ENCODE peak calls at places on chromosomes 6 and 20, in nine cellular contexts. S is ovary; Y is activated B cell treated with CpG ODN at 0.5 μM for 24 hours; E is CD8-positive, alpha-beta T cell; D is A549; X is IMR-90; B is stomach; H is nephron progenitor cell; R is heart right ventricle. Z is an unnamed sample.

GRCh38 chr6:19472168-19472567 is 365.0 kb upstream of the ID4 start:
- DNase-seq in S (no peak), Y (no peak), E (no peak), D (peak), X (peak), B (no peak), H (no peak), R (no peak), Z (no peak)

GRCh38 chr6:1057490-1058135 is 254.3 kb upstream of the FOXQ1 start:
- DNase-seq in S (no peak), Y (no peak), E (no peak), D (no peak), X (no peak), B (no peak), H (no peak), R (no peak), Z (no peak)

GRCh38 chr6:149963462-149964242 is at the start of gene ULBP1:
- DNase-seq in S (peak), Y (peak), E (peak), D (peak), X (peak), B (peak), H (peak), R (peak), Z (peak)

GRCh38 chr6:157706883-157707282 is 116.2 kb upstream of the SNX9 start:
- DNase-seq in S (no peak), Y (no peak), E (no peak), D (no peak), X (no peak), B (no peak), H (no peak), R (no peak), Z (no peak)

GRCh38 chr6:31922942-31923341 is 4.6 kb upstream of the C2 start:
- DNase-seq in S (no peak), Y (no peak), E (no peak), D (no peak), X (no peak), B (peak), H (no peak), R (no peak), Z (no peak)

GRCh38 chr6:82413868-82414267 is 50.3 kb downstream of the TPBG start:
- DNase-seq in S (no peak), Y (no peak), E (no peak), D (no peak), X (no peak), B (no peak), H (no peak), R (no peak), Z (no peak)

GRCh38 chr6:36642913-36643817 is 35.3 kb upstream of the CDKN1A start:
- DNase-seq in S (peak), Y (no peak), E (no peak), D (peak), X (peak), B (peak), H (no peak), R (peak), Z (no peak)

GRCh38 chr6:30876039-30876730 is 8.1 kb upstream of the DDR1 start:
- DNase-seq in S (peak), Y (no peak), E (no peak), D (no peak), X (peak), B (no peak), H (no peak), R (no peak), Z (no peak)

GRCh38 chr20:62815066-62815991 is 1.5 kb upstream of the COL9A3 start:
- DNase-seq in S (no peak), Y (no peak), E (no peak), D (no peak), X (peak), B (no peak), H (peak), R (no peak), Z (no peak)

GRCh38 chr6:53682654-53683053 is 17.1 kb upstream of the KLHL31 start:
- DNase-seq in S (no peak), Y (no peak), E (no peak), D (no peak), X (no peak), B (no peak), H (no peak), R (no peak), Z (no peak)

GRCh38 chr20:50561379-50562078 is 51.3 kb downstream of the PTPN1 start:
- DNase-seq in S (peak), Y (no peak), E (no peak), D (peak), X (peak), B (no peak), H (no peak), R (no peak), Z (no peak)

GRCh38 chr6:166906376-166907044 is 49.8 kb downstream of the RNASET2 start:
- DNase-seq in S (no peak), Y (no peak), E (no peak), D (no peak), X (no peak), B (no peak), H (no peak), R (no peak), Z (no peak)

GRCh38 chr20:18657575-18657974 is 69.7 kb downstream of the DTD1 start:
- DNase-seq in S (no peak), Y (no peak), E (no peak), D (no peak), X (peak), B (no peak), H (no peak), R (no peak), Z (no peak)

GRCh38 chr6:52326540-52327364 is 35.2 kb upstream of the PAQR8 start:
- DNase-seq in S (no peak), Y (no peak), E (no peak), D (no peak), X (no peak), B (no peak), H (no peak), R (no peak), Z (no peak)

GRCh38 chr6:101666256-101666655 is 272.7 kb downstream of the GRIK2 start:
- DNase-seq in S (no peak), Y (no peak), E (no peak), D (peak), X (peak), B (peak), H (no peak), R (no peak), Z (no peak)

GRCh38 chr6:148771896-148772554 is 25.2 kb downstream of the UST start:
- DNase-seq in S (no peak), Y (no peak), E (no peak), D (no peak), X (no peak), B (no peak), H (no peak), R (no peak), Z (no peak)

GRCh38 chr20:20761302-20761701 is 48.9 kb upstream of the RALGAPA2 start:
- DNase-seq in S (no peak), Y (no peak), E (no peak), D (no peak), X (no peak), B (no peak), H (no peak), R (no peak), Z (peak)

GRCh38 chr6:111566873-111567517 is 38.7 kb downstream of the TRAF3IP2 start:
- DNase-seq in S (no peak), Y (no peak), E (no peak), D (no peak), X (no peak), B (no peak), H (peak), R (peak), Z (peak)

GRCh38 chr20:19628570-19629134 is 129.4 kb upstream of the RIN2 start:
- DNase-seq in S (no peak), Y (no peak), E (no peak), D (peak), X (peak), B (peak), H (peak), R (peak), Z (peak)

GRCh38 chr6:150783818-150784217 is 81.7 kb upstream of the MTHFD1L start:
- DNase-seq in S (no peak), Y (no peak), E (no peak), D (no peak), X (peak), B (no peak), H (no peak), R (no peak), Z (no peak)

GRCh38 chr20:676315-676937 is 824 bp upstream of the SCRT2 start:
- DNase-seq in S (no peak), Y (no peak), E (no peak), D (no peak), X (no peak), B (no peak), H (peak), R (peak), Z (no peak)

GRCh38 chr6:72624557-72625160 is 2.8 kb downstream of the KCNQ5 start:
- DNase-seq in S (no peak), Y (no peak), E (no peak), D (peak), X (peak), B (no peak), H (peak), R (no peak), Z (no peak)

GRCh38 chr20:50020283-50020682 is 37.5 kb downstream of the SNAI1 start:
- DNase-seq in S (no peak), Y (no peak), E (no peak), D (peak), X (peak), B (no peak), H (no peak), R (no peak), Z (no peak)

GRCh38 chr20:48155231-48155630 is 369.9 kb upstream of the SULF2 start:
- DNase-seq in S (peak), Y (no peak), E (no peak), D (no peak), X (no peak), B (no peak), H (no peak), R (no peak), Z (no peak)

GRCh38 chr6:139653136-139653535 is 278.7 kb upstream of the CITED2 start:
- DNase-seq in S (no peak), Y (no peak), E (no peak), D (no peak), X (no peak), B (no peak), H (peak), R (no peak), Z (no peak)

GRCh38 chr20:21048841-21049273 is 57.3 kb downstream of the LINC00237 start:
- DNase-seq in S (no peak), Y (peak), E (peak), D (peak), X (no peak), B (peak), H (peak), R (no peak), Z (peak)

GRCh38 chr6:136111831-136112230 is 138.3 kb downstream of the MTFR2 start:
- DNase-seq in S (no peak), Y (no peak), E (no peak), D (no peak), X (no peak), B (no peak), H (no peak), R (no peak), Z (no peak)

GRCh38 chr6:156183678-156184077 is 593.5 kb upstream of the ARID1B start:
- DNase-seq in S (no peak), Y (no peak), E (no peak), D (no peak), X (no peak), B (no peak), H (no peak), R (no peak), Z (no peak)

GRCh38 chr6:13398421-13398994 is 70.2 kb upstream of the TBC1D7 start:
- DNase-seq in S (no peak), Y (no peak), E (no peak), D (no peak), X (no peak), B (no peak), H (peak), R (no peak), Z (no peak)

GRCh38 chr20:5835870-5836269 is 85.7 kb downstream of the SHLD1 start:
- DNase-seq in S (no peak), Y (no peak), E (no peak), D (no peak), X (peak), B (no peak), H (no peak), R (no peak), Z (no peak)

GRCh38 chr6:44497807-44498206 is 110.3 kb downstream of the CDC5L start:
- DNase-seq in S (no peak), Y (no peak), E (no peak), D (no peak), X (no peak), B (no peak), H (no peak), R (no peak), Z (no peak)

GRCh38 chr6:20266851-20267608 is 54.8 kb upstream of the MBOAT1 start:
- DNase-seq in S (no peak), Y (no peak), E (no peak), D (no peak), X (no peak), B (no peak), H (no peak), R (no peak), Z (no peak)

GRCh38 chr20:14959506-14960493 is 622.4 kb upstream of the FLRT3 start:
- DNase-seq in S (no peak), Y (no peak), E (no peak), D (peak), X (no peak), B (no peak), H (no peak), R (no peak), Z (no peak)
- TF ChIP-seq CTCF in S (no peak), Y (no peak), E (no peak), D (no peak), X (no peak), B (no peak), H (no peak), R (no peak), Z (no peak)

DNA sequence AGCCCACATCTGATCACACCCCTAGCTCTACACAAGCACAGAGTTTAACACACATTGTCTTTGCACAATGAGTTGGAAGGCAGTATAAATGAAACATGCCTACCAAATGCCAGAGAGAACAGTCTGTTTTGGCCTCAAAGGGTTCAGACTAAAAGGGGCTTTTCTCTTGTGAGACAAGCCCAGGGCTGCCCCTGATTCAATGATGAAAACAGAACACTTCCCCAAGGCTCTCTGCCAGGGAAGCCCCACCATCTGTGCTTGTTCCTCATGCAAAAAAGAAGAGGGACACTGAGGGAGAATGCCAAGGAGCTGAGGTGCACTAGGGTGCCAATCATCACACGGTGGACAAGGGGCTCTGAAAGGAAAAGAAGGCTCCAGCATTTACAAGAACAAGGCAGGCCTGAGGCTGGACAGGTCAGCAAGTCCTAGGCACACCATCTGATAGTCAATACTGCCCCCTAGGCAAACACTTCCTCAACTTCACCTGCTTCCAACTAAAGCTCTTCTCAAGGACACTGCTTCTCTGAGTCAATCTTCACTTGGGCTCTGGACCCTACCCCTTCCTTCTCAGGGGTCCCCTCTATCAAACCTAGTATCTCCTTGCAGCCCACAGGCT is 37.5 kb upstream of the SLC4A11 start:
- DNase-seq in S (no peak), Y (no peak), E (no peak), D (peak), X (peak), B (no peak), H (no peak), R (no peak), Z (peak)
- TF ChIP-seq CTCF in S (no peak), Y (no peak), E (no peak), D (peak), X (peak), B (no peak), H (peak), R (peak), Z (no peak)

GRCh38 chr6:96537726-96538125 is 16.1 kb downstream of the UFL1 start:
- DNase-seq in S (no peak), Y (no peak), E (no peak), D (no peak), X (no peak), B (no peak), H (no peak), R (no peak), Z (no peak)

GRCh38 chr6:96545882-96546281 is 17.0 kb upstream of the FHL5 start:
- DNase-seq in S (no peak), Y (no peak), E (no peak), D (no peak), X (no peak), B (no peak), H (no peak), R (no peak), Z (no peak)

GRCh38 chr6:96547654-96548053 is 15.3 kb upstream of the FHL5 start:
- DNase-seq in S (no peak), Y (no peak), E (no peak), D (no peak), X (no peak), B (no peak), H (no peak), R (no peak), Z (no peak)

GRCh38 chr6:96542702-96543101 is 20.2 kb upstream of the FHL5 start:
- DNase-seq in S (no peak), Y (no peak), E (no peak), D (peak), X (no peak), B (no peak), H (no peak), R (no peak), Z (no peak)
- TF ChIP-seq CTCF in S (no peak), Y (no peak), E (peak), D (peak), X (peak), B (no peak), H (peak), R (peak), Z (no peak)

GRCh38 chr6:121817141-121817540 is 381.7 kb downstream of the GJA1 start:
- DNase-seq in S (no peak), Y (no peak), E (no peak), D (peak), X (peak), B (no peak), H (no peak), R (no peak), Z (no peak)
- TF ChIP-seq CTCF in S (no peak), Y (no peak), E (no peak), D (no peak), X (no peak), B (no peak), H (no peak), R (no peak), Z (no peak)

GRCh38 chr20:3405139-3405538 is 2.3 kb downstream of the DNAAF9 start:
- DNase-seq in S (no peak), Y (no peak), E (no peak), D (no peak), X (no peak), B (no peak), H (no peak), R (no peak), Z (no peak)

GRCh38 chr20:3405696-3406358 is 1.6 kb downstream of the DNAAF9 start:
- DNase-seq in S (no peak), Y (no peak), E (no peak), D (no peak), X (no peak), B (no peak), H (no peak), R (no peak), Z (no peak)

GRCh38 chr20:3407426-3408250 is at the start of gene DNAAF9:
- DNase-seq in S (peak), Y (peak), E (peak), D (peak), X (peak), B (peak), H (peak), R (peak), Z (peak)

GRCh38 chr20:3408251-3408637 is 775 bp upstream of the DNAAF9 start:
- DNase-seq in S (no peak), Y (no peak), E (no peak), D (no peak), X (no peak), B (no peak), H (no peak), R (no peak), Z (no peak)

GRCh38 chr20:3406481-3407425 is 716 bp downstream of the DNAAF9 start:
- DNase-seq in S (peak), Y (peak), E (peak), D (no peak), X (peak), B (peak), H (peak), R (peak), Z (peak)
- TF ChIP-seq CTCF in S (no peak), Y (no peak), E (peak), D (no peak), X (no peak), B (no peak), H (no peak), R (no peak), Z (no peak)

GRCh38 chr20:10516529-10516928 is 81.4 kb downstream of the SLX4IP start:
- DNase-seq in S (no peak), Y (no peak), E (no peak), D (no peak), X (no peak), B (no peak), H (no peak), R (no peak), Z (no peak)

GRCh38 chr20:10521836-10522235 is 86.7 kb downstream of the SLX4IP start:
- DNase-seq in S (no peak), Y (no peak), E (no peak), D (no peak), X (no peak), B (no peak), H (no peak), R (no peak), Z (no peak)

GRCh38 chr20:10522328-10522727 is 87.2 kb downstream of the SLX4IP start:
- DNase-seq in S (no peak), Y (no peak), E (no peak), D (no peak), X (no peak), B (no peak), H (no peak), R (no peak), Z (no peak)

GRCh38 chr20:10521068-10521834 is 86.1 kb downstream of the SLX4IP start:
- DNase-seq in S (no peak), Y (no peak), E (no peak), D (peak), X (peak), B (no peak), H (no peak), R (no peak), Z (no peak)

DNA sequence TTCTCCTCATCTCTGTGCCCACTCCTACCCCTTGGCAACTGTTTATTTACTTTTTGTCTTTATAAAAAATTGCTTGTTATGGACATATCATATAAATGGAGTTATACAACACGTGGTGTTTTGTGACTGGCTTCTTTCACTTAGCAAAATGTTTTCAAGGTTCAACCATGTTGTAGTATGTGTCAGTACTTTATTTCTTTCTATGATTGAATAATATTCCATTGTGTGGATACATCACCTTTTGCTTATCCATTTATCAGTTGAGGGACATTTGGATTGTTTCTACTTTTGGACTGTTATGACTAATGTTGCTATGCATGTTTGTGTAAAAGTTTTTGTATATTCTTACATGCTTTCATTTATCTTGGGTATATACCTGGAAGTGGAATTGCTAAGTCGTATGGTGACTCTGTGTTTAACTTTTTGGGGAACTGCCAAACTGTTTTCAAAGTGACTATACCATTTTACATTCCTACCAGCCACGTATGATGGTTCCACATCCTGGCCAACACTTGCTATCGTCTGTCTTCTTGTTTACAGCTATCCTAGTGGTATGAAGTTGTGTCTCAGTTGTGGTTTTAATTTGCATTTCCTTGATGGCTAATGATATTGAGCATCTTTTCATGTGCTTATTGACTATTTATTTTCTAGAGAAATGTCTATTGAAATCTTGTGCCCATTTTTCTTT is 84.4 kb downstream of the SLX4IP start:
- DNase-seq in S (no peak), Y (no peak), E (no peak), D (no peak), X (peak), B (no peak), H (no peak), R (no peak), Z (no peak)
- TF ChIP-seq CTCF in S (no peak), Y (no peak), E (no peak), D (no peak), X (no peak), B (no peak), H (no peak), R (no peak), Z (no peak)